ENCODE peak calls at places on chromosome X, in nine cellular contexts. G, P, I, Z, M, C, S, E and U are unnamed samples.
A peak's percentile ranks its signal among the peaks of the same experiment; 100 is the strongest.

GRCh38 chrX:35919536-35920309 is at the start of gene CFAP47:
- DNase-seq in E (no peak), G (peak; percentile 53), P (no peak), I (peak; percentile 86), S (no peak), C (peak; percentile 1), M (peak; percentile 0), Z (no peak), U (no peak)

GRCh38 chrX:133655262-133655913 is 240.1 kb upstream of the GPC4 start:
- DNase-seq in E (no peak), Z (no peak), G (no peak), S (no peak), M (no peak), I (no peak), C (no peak), P (no peak), U (no peak)

GRCh38 chrX:154657226-154657805 is 3.9 kb upstream of the CTAG2 start:
- DNase-seq in P (no peak), S (no peak), I (no peak), E (no peak), G (no peak), C (no peak), M (no peak), Z (no peak), U (no peak)

GRCh38 chrX:38973327-38973726 is 172.1 kb downstream of the MID1IP1 start:
- DNase-seq in E (no peak), S (no peak), M (no peak), C (no peak), I (no peak), Z (no peak), P (no peak), G (peak; percentile 44), U (peak; percentile 47)

GRCh38 chrX:64204701-64205440 is 637 bp downstream of the AMER1 start:
- DNase-seq in G (peak; percentile 54), E (no peak), I (peak; percentile 44), P (peak; percentile 24), M (no peak), S (no peak), C (peak; percentile 30), Z (no peak), U (peak; percentile 27)

GRCh38 chrX:45191383-45191782 is 9.3 kb downstream of the DIPK2B start:
- DNase-seq in Z (no peak), M (no peak), I (no peak), C (no peak), G (no peak), E (no peak), P (peak; percentile 3), S (no peak), U (no peak)

GRCh38 chrX:18973527-18974192 is 10.3 kb downstream of the PHKA2 start:
- DNase-seq in S (no peak), M (no peak), G (no peak), Z (no peak), P (no peak), I (peak; percentile 15), E (no peak), C (no peak), U (peak; percentile 13)

GRCh38 chrX:50978920-50979660 is 68.6 kb downstream of the BMP15 start:
- DNase-seq in S (no peak), E (no peak), I (peak; percentile 18), M (no peak), P (no peak), G (no peak), Z (no peak), C (no peak), U (no peak)

GRCh38 chrX:120380699-120381098 is 18.8 kb downstream of the ATP1B4 start:
- DNase-seq in S (no peak), C (peak; percentile 5), E (no peak), Z (no peak), G (no peak), I (peak; percentile 34), P (peak; percentile 41), M (no peak), U (peak; percentile 6)

GRCh38 chrX:130916636-130917422 is 13.8 kb upstream of the ENOX2 start:
- DNase-seq in C (peak; percentile 50), M (peak; percentile 38), P (peak; percentile 42), Z (no peak), S (no peak), E (no peak), I (peak; percentile 56), G (no peak), U (peak; percentile 65)

GRCh38 chrX:21166302-21166982 is 207.8 kb upstream of the CNKSR2 start:
- DNase-seq in C (peak; percentile 32), S (peak; percentile 46), M (peak; percentile 5), Z (no peak), P (no peak), E (no peak), I (no peak), G (no peak), U (peak; percentile 37)

GRCh38 chrX:69158166-69159040 is 6.8 kb downstream of the PJA1 start:
- DNase-seq in P (peak; percentile 23), Z (peak; percentile 31), S (peak; percentile 63), G (no peak), M (peak; percentile 31), E (no peak), I (peak; percentile 64), C (peak; percentile 64), U (peak; percentile 85)

GRCh38 chrX:16885628-16886027 is 15.5 kb upstream of the RBBP7 start:
- DNase-seq in M (no peak), Z (no peak), C (no peak), E (no peak), S (no peak), G (no peak), P (no peak), I (no peak), U (no peak)

GRCh38 chrX:16883487-16883804 is 13.3 kb upstream of the RBBP7 start:
- DNase-seq in Z (no peak), C (no peak), I (no peak), G (no peak), M (no peak), S (no peak), P (no peak), E (no peak), U (no peak)

GRCh38 chrX:16876696-16877095 is 6.5 kb upstream of the RBBP7 start:
- DNase-seq in S (no peak), P (no peak), Z (no peak), G (no peak), C (no peak), I (no peak), M (no peak), E (no peak), U (no peak)

GRCh38 chrX:16882702-16883486 is 12.7 kb upstream of the RBBP7 start:
- DNase-seq in S (peak; percentile 78), C (peak; percentile 64), P (peak; percentile 57), G (peak; percentile 68), I (peak; percentile 84), E (no peak), Z (no peak), M (peak; percentile 44), U (peak; percentile 77)

GRCh38 chrX:16882188-16882587 is 12.0 kb upstream of the RBBP7 start:
- DNase-seq in S (no peak), P (no peak), Z (no peak), G (peak; percentile 52), C (peak; percentile 19), E (no peak), M (no peak), I (peak; percentile 2), U (peak; percentile 41)
- H3K4me3 ChIP-seq in S (peak overlapping the region; percentile 57), P (peak overlapping the region; percentile 11), Z (peak overlapping the region; percentile 78), G (peak overlapping the region; percentile 55), C (peak overlapping the region; percentile 43), E (peak overlapping the region; percentile 47), M (peak overlapping the region; percentile 44), I (peak overlapping the region; percentile 53), U (peak overlapping the region; percentile 53)

GRCh38 chrX:48711929-48712505 is 15.5 kb downstream of the SUV39H1 start:
- DNase-seq in S (no peak), Z (no peak), C (no peak), E (no peak), M (no peak), P (no peak), G (no peak), I (no peak), U (no peak)

GRCh38 chrX:48715066-48715465 is 18.5 kb downstream of the SUV39H1 start:
- DNase-seq in I (no peak), M (no peak), P (no peak), Z (no peak), G (no peak), S (peak; percentile 31), C (peak; percentile 45), E (no peak), U (peak; percentile 39)

GRCh38 chrX:48714573-48714972 is 18.0 kb downstream of the SUV39H1 start:
- DNase-seq in M (no peak), Z (no peak), S (no peak), P (no peak), I (no peak), C (no peak), G (no peak), E (no peak), U (no peak)

GRCh38 chrX:48715876-48716502 is 19.5 kb downstream of the SUV39H1 start:
- DNase-seq in I (no peak), E (no peak), M (peak; percentile 35), G (no peak), P (no peak), C (peak; percentile 58), Z (no peak), S (no peak), U (no peak)

GRCh38 chrX:48713847-48714246 is 17.3 kb downstream of the SUV39H1 start:
- DNase-seq in G (no peak), S (no peak), Z (no peak), E (no peak), I (no peak), P (no peak), C (no peak), M (no peak), U (no peak)
- H3K4me3 ChIP-seq in G (no peak overlapping the region), S (no peak overlapping the region), Z (no peak overlapping the region), E (no peak overlapping the region), I (no peak overlapping the region), P (peak overlapping the region; percentile 22), C (no peak overlapping the region), M (no peak overlapping the region), U (no peak overlapping the region)

GRCh38 chrX:118272237-118272636 is 73.7 kb upstream of the WDR44 start:
- DNase-seq in I (no peak), M (no peak), Z (no peak), S (no peak), C (peak; percentile 26), G (no peak), P (no peak), E (no peak), U (peak; percentile 41)
- H3K4me3 ChIP-seq in I (no peak overlapping the region), M (no peak overlapping the region), Z (no peak overlapping the region), S (no peak overlapping the region), C (no peak overlapping the region), G (no peak overlapping the region), P (no peak overlapping the region), E (no peak overlapping the region), U (no peak overlapping the region)

DNA sequence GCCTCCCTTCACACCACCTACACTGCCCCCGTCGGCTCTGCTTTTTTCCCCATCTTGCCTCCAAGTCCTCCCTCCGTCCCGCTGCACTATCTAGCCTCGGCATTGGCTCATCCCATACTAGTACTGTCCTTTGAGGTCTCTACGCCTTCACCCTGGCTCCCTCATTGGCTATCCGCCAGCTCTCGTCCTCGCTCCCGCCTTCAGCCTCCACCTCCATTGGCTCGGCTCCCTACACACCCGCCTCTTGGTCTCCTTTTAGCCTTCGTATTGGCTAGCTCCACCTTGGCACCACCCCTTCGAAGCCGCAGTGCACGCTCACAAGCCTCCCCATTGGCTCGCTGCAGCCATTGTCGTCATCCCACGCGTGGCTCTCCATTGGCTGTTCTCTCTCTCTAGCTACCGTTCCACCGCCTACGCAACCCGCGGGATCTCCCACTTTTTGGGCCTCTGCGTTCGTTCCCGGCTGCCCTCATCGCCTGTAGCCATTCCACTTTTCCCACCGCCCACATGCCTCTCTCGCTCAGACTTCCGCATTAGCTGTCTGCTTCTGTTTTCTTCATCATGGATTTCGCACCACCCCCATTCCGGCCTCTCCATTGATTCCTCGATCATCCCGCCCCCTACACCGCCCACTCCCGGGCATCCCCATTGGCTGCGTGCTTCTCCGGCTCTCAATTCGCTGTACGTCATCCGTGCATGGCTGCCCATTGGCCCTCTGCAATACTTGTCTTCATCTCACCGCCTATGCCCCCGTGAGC is 404 bp upstream of the PPP1R3F start:
- DNase-seq in I (peak; percentile 95), Z (peak; percentile 91), G (peak; percentile 96), C (peak; percentile 97), M (peak; percentile 92), E (peak; percentile 85), S (peak; percentile 97), P (peak; percentile 88), U (peak; percentile 98)
- H3K4me3 ChIP-seq in I (peak overlapping the region; percentile 62), Z (peak overlapping the region; percentile 81), G (peak overlapping the region; percentile 68), C (peak overlapping the region; percentile 64), M (peak overlapping the region; percentile 49), E (peak overlapping the region; percentile 65), S (peak overlapping the region; percentile 66), P (peak overlapping the region; percentile 96), U (peak overlapping the region; percentile 71)